ENCODE peak calls at places on chromosomes 3 and 15, in seven cellular contexts. One of them, this sample, is unnamed.

GRCh38 chr3:45593708-45594601 is 596 bp upstream of the LIMD1 start:
- DNase-seq in T follicular helper cell: peak
- DNase-seq in naive thymus-derived CD8-positive, alpha-beta T cell: peak
- DNase-seq in SK-N-SH: peak
- DNase-seq in stimulated activated CD8-positive, alpha-beta memory T cell treated with anti-CD3 and anti-CD28 coated beads, Interleukin-4, amount 100 ng/mL, for 48 hours: peak
- DNase-seq in choroid plexus epithelial cell: peak
- DNase-seq in stimulated activated CD4-positive, alpha-beta T cell treated with anti-CD3 and anti-CD28 coated beads, Interleukin-15, amount 100 ng/mL, for 48 hours: peak
- DNase-seq in this sample: peak

GRCh38 chr3:129503387-129504010 is 24.9 kb upstream of the RHO start:
- DNase-seq in T follicular helper cell: no peak
- DNase-seq in naive thymus-derived CD8-positive, alpha-beta T cell: no peak
- DNase-seq in SK-N-SH: no peak
- DNase-seq in stimulated activated CD8-positive, alpha-beta memory T cell treated with anti-CD3 and anti-CD28 coated beads, Interleukin-4, amount 100 ng/mL, for 48 hours: no peak
- DNase-seq in choroid plexus epithelial cell: no peak
- DNase-seq in stimulated activated CD4-positive, alpha-beta T cell treated with anti-CD3 and anti-CD28 coated beads, Interleukin-15, amount 100 ng/mL, for 48 hours: no peak
- DNase-seq in this sample: peak

GRCh38 chr3:195445885-195446284 is 3.1 kb upstream of the ACAP2 start:
- DNase-seq in T follicular helper cell: no peak
- DNase-seq in naive thymus-derived CD8-positive, alpha-beta T cell: no peak
- DNase-seq in SK-N-SH: no peak
- DNase-seq in stimulated activated CD8-positive, alpha-beta memory T cell treated with anti-CD3 and anti-CD28 coated beads, Interleukin-4, amount 100 ng/mL, for 48 hours: no peak
- DNase-seq in choroid plexus epithelial cell: no peak
- DNase-seq in stimulated activated CD4-positive, alpha-beta T cell treated with anti-CD3 and anti-CD28 coated beads, Interleukin-15, amount 100 ng/mL, for 48 hours: no peak
- DNase-seq in this sample: no peak

GRCh38 chr3:15744176-15744575 is 53.6 kb downstream of the ANKRD28 start:
- DNase-seq in T follicular helper cell: no peak
- DNase-seq in naive thymus-derived CD8-positive, alpha-beta T cell: no peak
- DNase-seq in SK-N-SH: no peak
- DNase-seq in stimulated activated CD8-positive, alpha-beta memory T cell treated with anti-CD3 and anti-CD28 coated beads, Interleukin-4, amount 100 ng/mL, for 48 hours: no peak
- DNase-seq in choroid plexus epithelial cell: no peak
- DNase-seq in stimulated activated CD4-positive, alpha-beta T cell treated with anti-CD3 and anti-CD28 coated beads, Interleukin-15, amount 100 ng/mL, for 48 hours: no peak
- DNase-seq in this sample: no peak

GRCh38 chr3:133295199-133295901 is 104.5 kb upstream of the BFSP2 start:
- DNase-seq in T follicular helper cell: no peak
- DNase-seq in naive thymus-derived CD8-positive, alpha-beta T cell: no peak
- DNase-seq in SK-N-SH: no peak
- DNase-seq in stimulated activated CD8-positive, alpha-beta memory T cell treated with anti-CD3 and anti-CD28 coated beads, Interleukin-4, amount 100 ng/mL, for 48 hours: no peak
- DNase-seq in choroid plexus epithelial cell: peak
- DNase-seq in stimulated activated CD4-positive, alpha-beta T cell treated with anti-CD3 and anti-CD28 coated beads, Interleukin-15, amount 100 ng/mL, for 48 hours: no peak
- DNase-seq in this sample: peak

GRCh38 chr15:93865610-93866009 is 365.8 kb upstream of the MCTP2 start:
- DNase-seq in T follicular helper cell: no peak
- DNase-seq in naive thymus-derived CD8-positive, alpha-beta T cell: no peak
- DNase-seq in SK-N-SH: no peak
- DNase-seq in stimulated activated CD8-positive, alpha-beta memory T cell treated with anti-CD3 and anti-CD28 coated beads, Interleukin-4, amount 100 ng/mL, for 48 hours: no peak
- DNase-seq in choroid plexus epithelial cell: no peak
- DNase-seq in stimulated activated CD4-positive, alpha-beta T cell treated with anti-CD3 and anti-CD28 coated beads, Interleukin-15, amount 100 ng/mL, for 48 hours: no peak
- DNase-seq in this sample: no peak

GRCh38 chr15:97692317-97693015 is 268.0 kb upstream of the ARRDC4 start:
- DNase-seq in T follicular helper cell: no peak
- DNase-seq in naive thymus-derived CD8-positive, alpha-beta T cell: no peak
- DNase-seq in SK-N-SH: peak
- DNase-seq in stimulated activated CD8-positive, alpha-beta memory T cell treated with anti-CD3 and anti-CD28 coated beads, Interleukin-4, amount 100 ng/mL, for 48 hours: no peak
- DNase-seq in choroid plexus epithelial cell: no peak
- DNase-seq in stimulated activated CD4-positive, alpha-beta T cell treated with anti-CD3 and anti-CD28 coated beads, Interleukin-15, amount 100 ng/mL, for 48 hours: no peak
- DNase-seq in this sample: no peak

GRCh38 chr3:11944052-11944673 is 60.0 kb upstream of the SYN2 start:
- DNase-seq in T follicular helper cell: no peak
- DNase-seq in naive thymus-derived CD8-positive, alpha-beta T cell: no peak
- DNase-seq in SK-N-SH: peak
- DNase-seq in stimulated activated CD8-positive, alpha-beta memory T cell treated with anti-CD3 and anti-CD28 coated beads, Interleukin-4, amount 100 ng/mL, for 48 hours: no peak
- DNase-seq in choroid plexus epithelial cell: peak
- DNase-seq in stimulated activated CD4-positive, alpha-beta T cell treated with anti-CD3 and anti-CD28 coated beads, Interleukin-15, amount 100 ng/mL, for 48 hours: no peak
- DNase-seq in this sample: peak

GRCh38 chr3:170585008-170585936 is 603 bp downstream of the SLC7A14 start:
- DNase-seq in T follicular helper cell: no peak
- DNase-seq in naive thymus-derived CD8-positive, alpha-beta T cell: no peak
- DNase-seq in SK-N-SH: peak
- DNase-seq in stimulated activated CD8-positive, alpha-beta memory T cell treated with anti-CD3 and anti-CD28 coated beads, Interleukin-4, amount 100 ng/mL, for 48 hours: no peak
- DNase-seq in choroid plexus epithelial cell: no peak
- DNase-seq in stimulated activated CD4-positive, alpha-beta T cell treated with anti-CD3 and anti-CD28 coated beads, Interleukin-15, amount 100 ng/mL, for 48 hours: no peak
- DNase-seq in this sample: peak

GRCh38 chr15:27873825-27874224 is 225.3 kb downstream of the OCA2 start:
- DNase-seq in T follicular helper cell: no peak
- DNase-seq in naive thymus-derived CD8-positive, alpha-beta T cell: no peak
- DNase-seq in SK-N-SH: no peak
- DNase-seq in stimulated activated CD8-positive, alpha-beta memory T cell treated with anti-CD3 and anti-CD28 coated beads, Interleukin-4, amount 100 ng/mL, for 48 hours: no peak
- DNase-seq in choroid plexus epithelial cell: no peak
- DNase-seq in stimulated activated CD4-positive, alpha-beta T cell treated with anti-CD3 and anti-CD28 coated beads, Interleukin-15, amount 100 ng/mL, for 48 hours: no peak
- DNase-seq in this sample: no peak

GRCh38 chr3:104360038-104360437 is 1006.7 kb upstream of the ALCAM start:
- DNase-seq in T follicular helper cell: no peak
- DNase-seq in naive thymus-derived CD8-positive, alpha-beta T cell: no peak
- DNase-seq in SK-N-SH: no peak
- DNase-seq in stimulated activated CD8-positive, alpha-beta memory T cell treated with anti-CD3 and anti-CD28 coated beads, Interleukin-4, amount 100 ng/mL, for 48 hours: no peak
- DNase-seq in choroid plexus epithelial cell: peak
- DNase-seq in stimulated activated CD4-positive, alpha-beta T cell treated with anti-CD3 and anti-CD28 coated beads, Interleukin-15, amount 100 ng/mL, for 48 hours: no peak
- DNase-seq in this sample: peak

GRCh38 chr3:8988791-8989558 is 25.7 kb upstream of the RAD18 start:
- DNase-seq in T follicular helper cell: no peak
- DNase-seq in naive thymus-derived CD8-positive, alpha-beta T cell: no peak
- DNase-seq in SK-N-SH: no peak
- DNase-seq in stimulated activated CD8-positive, alpha-beta memory T cell treated with anti-CD3 and anti-CD28 coated beads, Interleukin-4, amount 100 ng/mL, for 48 hours: no peak
- DNase-seq in choroid plexus epithelial cell: no peak
- DNase-seq in stimulated activated CD4-positive, alpha-beta T cell treated with anti-CD3 and anti-CD28 coated beads, Interleukin-15, amount 100 ng/mL, for 48 hours: no peak
- DNase-seq in this sample: peak

GRCh38 chr3:31133541-31133940 is 239.1 kb upstream of the GADL1 start:
- DNase-seq in T follicular helper cell: no peak
- DNase-seq in naive thymus-derived CD8-positive, alpha-beta T cell: no peak
- DNase-seq in SK-N-SH: no peak
- DNase-seq in stimulated activated CD8-positive, alpha-beta memory T cell treated with anti-CD3 and anti-CD28 coated beads, Interleukin-4, amount 100 ng/mL, for 48 hours: no peak
- DNase-seq in choroid plexus epithelial cell: no peak
- DNase-seq in stimulated activated CD4-positive, alpha-beta T cell treated with anti-CD3 and anti-CD28 coated beads, Interleukin-15, amount 100 ng/mL, for 48 hours: no peak
- DNase-seq in this sample: no peak

GRCh38 chr3:190807719-190808375 is 54.6 kb downstream of the GMNC start:
- DNase-seq in T follicular helper cell: no peak
- DNase-seq in naive thymus-derived CD8-positive, alpha-beta T cell: no peak
- DNase-seq in SK-N-SH: no peak
- DNase-seq in stimulated activated CD8-positive, alpha-beta memory T cell treated with anti-CD3 and anti-CD28 coated beads, Interleukin-4, amount 100 ng/mL, for 48 hours: no peak
- DNase-seq in choroid plexus epithelial cell: peak
- DNase-seq in stimulated activated CD4-positive, alpha-beta T cell treated with anti-CD3 and anti-CD28 coated beads, Interleukin-15, amount 100 ng/mL, for 48 hours: no peak
- DNase-seq in this sample: peak

This sample was measured in astrocyte of the hippocampus.